ENCODE peak calls at places on chromosomes 13 and 19, in five cellular contexts. X is amygdala; P is effector CD4-positive, alpha-beta T cell; C is activated CD4-positive, alpha-beta T cell treated with anti-CD3 and anti-CD28 coated beads for 1 hour; Y is psoas muscle. T is an unnamed sample.

GRCh38 chr19:48873476-48874308 is 1.5 kb downstream of the PPP1R15A start:
- DNase-seq in X (no peak), P (no peak), C (no peak), Y (no peak), T (no peak)

GRCh38 chr13:74550039-74550438 is 415.8 kb upstream of the KLF12 start:
- DNase-seq in X (no peak), P (no peak), C (no peak), Y (no peak), T (no peak)

GRCh38 chr19:294819-295686 is 3.9 kb upstream of the PLPP2 start:
- DNase-seq in X (peak; percentile 67), P (peak; percentile 28), C (no peak), Y (no peak), T (no peak)

GRCh38 chr13:18944501-18945068 is 237.0 kb downstream of the TUBA3C start:
- DNase-seq in X (no peak), P (no peak), C (no peak), Y (no peak), T (no peak)

GRCh38 chr13:76398426-76398825 is 487.8 kb downstream of the KCTD12 start:
- DNase-seq in X (no peak), P (no peak), C (no peak), Y (no peak), T (no peak)

GRCh38 chr19:1401138-1401888 is at the start of gene GAMT:
- DNase-seq in X (peak; percentile 79), P (peak; percentile 27), C (peak; percentile 43), Y (no peak), T (peak; percentile 35)

GRCh38 chr19:10817291-10818038 is 18.5 kb downstream of the TMED1 start:
- DNase-seq in X (no peak), P (no peak), C (no peak), Y (peak; percentile 83), T (no peak)

GRCh38 chr19:48424694-48425219 is 21.0 kb upstream of the GRWD1 start:
- DNase-seq in X (no peak), P (no peak), C (no peak), Y (no peak), T (no peak)

GRCh38 chr19:6828698-6829633 is 56.5 kb downstream of the VAV1 start:
- DNase-seq in X (no peak), P (no peak), C (no peak), Y (no peak), T (no peak)

GRCh38 chr13:19632915-19633339 is 532 bp upstream of the MPHOSPH8 start:
- DNase-seq in X (no peak), P (no peak), C (no peak), Y (no peak), T (no peak)

GRCh38 chr13:36450534-36450933 is 18.2 kb downstream of the CCNA1 start:
- DNase-seq in X (no peak), P (no peak), C (no peak), Y (no peak), T (no peak)

GRCh38 chr19:20315543-20315942 is 148.5 kb downstream of the ZNF486 start:
- DNase-seq in X (no peak), P (no peak), C (no peak), Y (no peak), T (no peak)

GRCh38 chr13:43020794-43021193 is 2.6 kb upstream of the DNAJC15 start:
- DNase-seq in X (no peak), P (no peak), C (no peak), Y (no peak), T (no peak)

GRCh38 chr13:100349594-100349993 is 239.0 kb downstream of the GGACT start:
- DNase-seq in X (no peak), P (no peak), C (no peak), Y (no peak), T (no peak)

GRCh38 chr13:45527699-45528462 is 63.1 kb downstream of the COG3 start:
- DNase-seq in X (no peak), P (no peak), C (no peak), Y (no peak), T (no peak)

GRCh38 chr19:13668964-13669363 is 95.4 kb upstream of the MRI1 start:
- DNase-seq in X (no peak), P (no peak), C (no peak), Y (no peak), T (no peak)

GRCh38 chr19:18596752-18597157 is 8.2 kb downstream of the REX1BD start:
- DNase-seq in X (no peak), P (no peak), C (no peak), Y (no peak), T (peak; percentile 19)

GRCh38 chr13:106103779-106104178 is 431.7 kb downstream of the EFNB2 start:
- DNase-seq in X (no peak), P (no peak), C (no peak), Y (no peak), T (no peak)

GRCh38 chr13:110807546-110807945 is 94.0 kb downstream of the ING1 start:
- DNase-seq in X (no peak), P (no peak), C (no peak), Y (no peak), T (no peak)

GRCh38 chr19:11554160-11554559 is 4.9 kb downstream of the ELOF1 start:
- DNase-seq in X (no peak), P (no peak), C (no peak), Y (no peak), T (no peak)

GRCh38 chr19:34475026-34475974 is 6.3 kb upstream of the WTIP start:
- DNase-seq in X (no peak), P (no peak), C (no peak), Y (no peak), T (no peak)

GRCh38 chr19:44657211-44657921 is 13.7 kb downstream of the PVR start:
- DNase-seq in X (peak; percentile 56), P (peak; percentile 48), C (peak; percentile 47), Y (peak; percentile 60), T (peak; percentile 3)

GRCh38 chr13:99687728-99688397 is 186.6 kb downstream of the TM9SF2 start:
- DNase-seq in X (no peak), P (no peak), C (no peak), Y (no peak), T (no peak)

GRCh38 chr13:66154354-66154753 is 1075.8 kb downstream of the PCDH9 start:
- DNase-seq in X (no peak), P (no peak), C (no peak), Y (no peak), T (no peak)

GRCh38 chr13:32228330-32229041 is 86.7 kb downstream of the ZAR1L start:
- DNase-seq in X (no peak), P (no peak), C (no peak), Y (no peak), T (no peak)

GRCh38 chr13:109778102-109778542 is 8.3 kb downstream of the IRS2 start:
- DNase-seq in X (no peak), P (no peak), C (no peak), Y (no peak), T (no peak)